ENCODE peak calls at places on chromosomes 7 and 10, in five cellular contexts. G is GM23248, Y is heart right ventricle, K is cardiac muscle cell, S is transverse colon. N is an unnamed sample. For H3K36me3, the result is how much of the 10 kb centered on the place peaks cover.

GRCh38 chr7:19480383-19480782 is 228.5 kb downstream of the POLR1F start:
- DNase-seq in G (no peak), Y (no peak), K (no peak), S (no peak), N (no peak)

GRCh38 chr7:55099086-55099831 is 80.4 kb downstream of the EGFR start:
- DNase-seq in G (peak), Y (peak), K (no peak), S (no peak), N (no peak)

GRCh38 chr7:3670898-3671297 is 369.8 kb downstream of the SDK1 start:
- DNase-seq in G (no peak), Y (no peak), K (no peak), S (no peak), N (no peak)

GRCh38 chr7:104328308-104328969 is at the start of gene LHFPL3:
- DNase-seq in G (peak), Y (no peak), K (peak), S (no peak), N (no peak)

GRCh38 chr10:127919418-127920191 is 12.7 kb downstream of the PTPRE start:
- DNase-seq in G (peak), Y (no peak), K (no peak), S (no peak), N (no peak)

GRCh38 chr7:95700917-95701316 is 71.4 kb upstream of the DYNC1I1 start:
- DNase-seq in G (no peak), Y (no peak), K (no peak), S (no peak), N (no peak)

GRCh38 chr7:50940621-50941020 is 157.9 kb upstream of the GRB10 start:
- DNase-seq in G (peak), Y (no peak), K (no peak), S (no peak), N (no peak)

GRCh38 chr10:6513509-6513908 is 66.6 kb downstream of the PRKCQ start:
- DNase-seq in G (no peak), Y (no peak), K (no peak), S (no peak), N (peak)

GRCh38 chr7:92835851-92836488 is 403 bp downstream of the CDK6 start:
- DNase-seq in G (peak), Y (no peak), K (no peak), S (peak), N (peak)

DNA sequence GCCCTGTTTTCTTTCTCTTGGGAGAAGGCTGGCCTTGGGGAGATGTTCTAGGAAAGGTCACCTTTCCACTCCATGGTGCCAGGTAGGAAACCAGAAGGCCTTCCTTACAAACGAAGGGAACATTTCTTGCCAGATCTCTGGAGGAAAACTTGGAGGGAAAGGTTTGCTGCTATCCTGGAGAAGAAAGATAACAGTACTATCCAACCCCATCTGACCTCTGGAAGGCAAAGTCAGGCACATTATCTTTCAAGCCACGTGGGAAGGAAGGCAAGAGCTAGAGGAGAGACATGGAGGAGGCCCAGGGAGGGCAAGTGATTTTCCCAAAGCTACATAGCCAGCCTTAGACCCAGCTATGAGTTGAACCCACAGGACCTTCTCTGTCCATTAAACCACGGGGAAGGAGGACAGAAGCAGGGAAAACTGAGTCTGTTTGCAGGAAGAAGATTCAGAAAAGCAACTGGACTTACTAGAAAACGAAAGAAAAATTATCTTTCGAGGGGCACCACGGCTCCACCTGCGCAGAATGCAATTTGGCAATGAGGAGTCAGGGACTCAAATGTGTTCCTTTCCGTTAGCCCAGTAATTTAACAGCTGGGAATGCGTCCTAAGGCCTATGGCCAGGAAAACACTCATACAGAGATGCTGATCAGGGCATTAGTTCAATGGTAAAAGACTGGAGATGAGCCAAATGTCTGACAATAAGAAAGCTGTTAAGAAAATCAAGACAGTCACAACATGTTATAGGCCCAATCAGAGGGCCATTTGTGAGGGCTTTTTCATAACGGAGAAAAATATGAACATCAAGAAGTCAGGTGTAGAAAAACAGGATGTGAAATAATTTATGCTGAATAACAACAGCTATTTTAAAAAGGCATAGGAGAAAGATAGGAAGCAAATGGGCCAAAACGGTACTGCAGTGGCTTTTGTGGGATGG is 32.0 kb upstream of the PSAP start:
- DNase-seq in G (no peak), Y (no peak), K (no peak), S (no peak), N (peak)
- H3K27ac ChIP-seq in G (no peak), Y (no peak), K (no peak), S (no peak), N (peak)

GRCh38 chr10:97887399-97887798 is 37.8 kb downstream of the GOLGA7B start:
- DNase-seq in G (no peak), Y (no peak), K (no peak), S (no peak), N (no peak)

GRCh38 chr10:97888641-97889262 is 39.1 kb downstream of the GOLGA7B start:
- DNase-seq in G (peak), Y (no peak), K (no peak), S (peak), N (no peak)

GRCh38 chr10:97886264-97886663 is 36.6 kb downstream of the GOLGA7B start:
- DNase-seq in G (no peak), Y (no peak), K (no peak), S (no peak), N (no peak)

GRCh38 chr10:97889461-97890265 is 40.0 kb downstream of the GOLGA7B start:
- DNase-seq in G (peak), Y (no peak), K (no peak), S (no peak), N (no peak)

DNA sequence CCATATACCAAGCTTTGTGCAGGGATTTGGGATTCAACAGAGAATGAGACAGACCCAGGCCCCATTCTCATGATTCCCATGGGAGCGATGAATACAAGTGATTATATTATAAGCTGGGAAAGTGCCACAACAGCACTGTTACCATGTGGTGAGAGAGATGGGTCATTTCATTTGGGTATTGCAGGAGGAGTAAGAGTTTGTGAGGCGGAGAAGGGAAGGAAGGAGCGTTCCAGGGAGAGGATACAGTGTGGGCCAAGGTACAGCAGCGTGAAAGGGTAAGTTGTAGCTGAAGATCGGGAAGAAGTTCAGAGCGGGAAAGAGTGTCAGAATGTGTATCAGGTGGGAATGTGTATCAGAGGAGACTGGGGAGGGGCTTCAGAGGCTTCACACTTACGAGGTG is 38.5 kb downstream of the GOLGA7B start:
- DNase-seq in G (no peak), Y (no peak), K (no peak), S (no peak), N (no peak)
- H3K4me3 ChIP-seq in G (no peak), Y (no peak), K (no peak), S (no peak), N (no peak)

DNA sequence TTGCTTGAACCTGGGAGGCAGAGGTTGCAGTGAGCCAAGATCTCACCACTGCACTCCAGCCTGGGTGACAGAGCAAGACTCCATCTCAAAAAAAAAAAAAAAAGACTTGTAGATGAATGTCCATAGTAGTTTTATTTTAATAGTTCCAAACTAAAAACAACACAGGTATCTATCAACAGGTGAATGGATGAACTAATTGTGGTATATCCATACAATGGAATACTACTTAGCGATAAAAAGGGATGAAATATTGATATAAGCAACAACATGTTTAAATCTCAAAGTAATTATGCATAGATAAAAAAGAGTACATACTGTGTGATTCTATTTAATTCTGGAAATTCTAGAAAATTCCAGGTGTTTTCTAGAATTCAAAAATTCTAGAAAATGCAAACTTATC is 37.5 kb upstream of the MRPS16 start:
- DNase-seq in G (no peak), Y (no peak), K (no peak), S (no peak), N (no peak)
- H3K36me3 ChIP-seq in G (under half), Y (under half), K (under half), S (under half), N (under half)

DNA sequence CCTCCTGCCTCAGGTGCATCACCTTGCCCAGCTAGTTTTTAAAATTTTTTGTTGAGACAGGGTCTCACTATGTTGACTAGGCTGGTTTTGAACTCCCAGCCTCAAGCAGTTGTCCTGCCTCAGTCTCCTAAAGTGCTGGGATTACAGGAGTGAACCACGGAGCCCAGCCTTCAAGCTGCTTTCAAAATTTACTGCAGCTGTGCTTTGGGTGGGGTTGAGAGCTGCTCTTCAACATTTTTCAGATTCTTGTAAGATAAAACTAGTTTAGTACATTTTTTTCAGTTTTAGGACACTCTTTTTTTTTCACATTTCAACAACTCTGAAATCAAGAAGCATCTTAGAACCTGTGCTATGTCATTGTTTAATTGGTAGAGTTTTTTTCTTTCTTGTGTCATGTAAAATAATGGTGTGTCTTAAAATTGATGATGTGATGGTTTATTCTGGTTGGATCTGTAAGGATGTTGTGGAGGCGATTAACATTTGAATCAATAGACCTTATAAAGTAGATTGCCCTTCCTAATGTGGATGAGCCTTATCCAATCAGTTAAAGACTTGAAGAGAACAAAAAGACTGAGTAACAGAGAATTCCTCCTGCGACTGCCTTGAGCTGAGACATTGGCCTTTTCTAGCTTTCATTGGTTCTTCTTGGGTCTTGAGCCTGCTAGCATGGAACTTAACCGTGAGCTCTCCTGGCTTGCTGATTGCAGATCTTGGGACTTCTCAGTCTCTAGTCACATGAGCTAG is 13.5 kb downstream of the PLEKHA8 start:
- DNase-seq in G (no peak), Y (no peak), K (no peak), S (no peak), N (no peak)
- H3K27ac ChIP-seq in G (no peak), Y (no peak), K (no peak), S (no peak), N (no peak)

DNA sequence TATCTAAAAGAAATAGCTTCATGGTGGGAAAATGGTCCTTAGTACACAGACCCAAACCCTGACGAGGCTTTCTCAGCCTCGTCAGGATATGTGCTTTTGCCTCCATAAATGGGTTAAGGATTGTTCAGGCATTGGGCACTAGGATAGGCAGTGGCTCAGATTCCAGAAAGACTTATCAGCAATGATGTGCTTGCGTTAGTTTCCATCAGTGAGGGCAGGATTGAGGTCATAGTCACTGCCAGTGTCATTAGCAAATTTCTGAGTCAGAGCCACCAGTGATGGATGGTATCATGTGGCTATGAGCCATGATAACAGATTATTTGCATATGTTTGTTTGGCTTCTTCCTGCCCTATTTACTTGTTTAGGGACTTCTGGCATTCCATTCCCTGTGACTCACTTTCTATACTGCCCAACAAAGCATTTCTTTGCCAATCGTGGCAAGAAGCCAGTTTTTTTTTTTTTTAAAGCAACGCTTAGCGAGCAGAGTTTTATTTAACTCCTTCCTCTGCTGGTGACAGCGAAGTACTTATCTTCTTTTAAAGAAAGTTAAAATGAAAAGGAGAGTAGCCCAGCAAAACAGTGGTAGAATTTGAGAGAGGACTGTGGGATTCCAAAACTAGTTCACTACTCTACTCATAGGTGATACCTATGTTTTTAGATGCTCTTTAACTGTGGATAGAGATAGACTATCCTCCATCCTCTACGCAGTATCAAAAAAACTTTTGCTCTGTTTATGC is 44.4 kb downstream of the MYPN start:
- DNase-seq in G (peak), Y (no peak), K (peak), S (peak), N (no peak)
- H3K4me3 ChIP-seq in G (no peak), Y (no peak), K (no peak), S (no peak), N (no peak)

GRCh38 chr7:157266272-157266671 is 70.5 kb upstream of the DNAJB6 start:
- DNase-seq in G (no peak), Y (no peak), K (no peak), S (no peak), N (no peak)

GRCh38 chr7:157267956-157268355 is 68.8 kb upstream of the DNAJB6 start:
- DNase-seq in G (no peak), Y (no peak), K (no peak), S (no peak), N (no peak)

GRCh38 chr7:157267516-157267915 is 69.3 kb upstream of the DNAJB6 start:
- DNase-seq in G (no peak), Y (no peak), K (no peak), S (no peak), N (no peak)

GRCh38 chr7:157263156-157263555 is 73.6 kb upstream of the DNAJB6 start:
- DNase-seq in G (no peak), Y (no peak), K (no peak), S (no peak), N (no peak)

GRCh38 chr7:157265051-157265450 is 71.8 kb upstream of the DNAJB6 start:
- DNase-seq in G (no peak), Y (no peak), K (no peak), S (no peak), N (no peak)
- H3K36me3 ChIP-seq in G (under half), Y (half or more), K (under half), S (under half), N (half or more)

GRCh38 chr10:124422742-124423141 is 4.0 kb upstream of the OAT start:
- DNase-seq in G (no peak), Y (no peak), K (no peak), S (no peak), N (no peak)
- H3K27ac ChIP-seq in G (no peak), Y (no peak), K (no peak), S (no peak), N (no peak)